ENCODE peak calls at places on chromosome 22, in six cellular contexts. A is transverse colon, S is upper lobe of left lung, P is HCT116, Y is esophagus muscularis mucosa, G is SK-N-SH. W is an unnamed sample.

GRCh38 chr22:44424867-44425351 is 73.1 kb downstream of the RTL6 start:
- DNase-seq in Y (no peak), A (no peak), G (peak; percentile 7), P (no peak), S (peak; percentile 13), W (peak; percentile 46)

GRCh38 chr22:31829505-31829904 is 75.7 kb downstream of the DEPDC5 start:
- DNase-seq in Y (no peak), G (peak; percentile 47), A (no peak), S (no peak), P (peak; percentile 89), W (no peak)

GRCh38 chr22:49889071-49889470 is 29.2 kb downstream of the ALG12 start:
- DNase-seq in A (no peak), S (no peak), G (no peak), P (no peak), Y (no peak), W (no peak)

GRCh38 chr22:23884133-23884532 is 10.1 kb upstream of the MIF start:
- DNase-seq in G (peak; percentile 44), Y (no peak), P (no peak), S (no peak), A (no peak), W (no peak)

GRCh38 chr22:43726296-43726695 is 85.8 kb downstream of the EFCAB6 start:
- DNase-seq in G (no peak), P (no peak), A (no peak), S (no peak), Y (no peak), W (no peak)

GRCh38 chr22:44888491-44888941 is 121.3 kb downstream of the PHF21B start:
- DNase-seq in S (no peak), G (no peak), Y (no peak), P (no peak), A (no peak), W (peak; percentile 44)

GRCh38 chr22:25083414-25084166 is 116.1 kb upstream of the CRYBB3 start:
- DNase-seq in P (no peak), S (no peak), A (peak; percentile 13), G (peak; percentile 30), Y (no peak), W (no peak)

GRCh38 chr22:16917144-16918003 is 90.6 kb downstream of the GAB4 start:
- DNase-seq in P (peak; percentile 65), G (peak; percentile 53), A (peak; percentile 47), S (peak; percentile 44), Y (no peak), W (peak; percentile 60)

GRCh38 chr22:32396746-32397145 is 15.3 kb downstream of the RTCB start:
- DNase-seq in Y (no peak), A (no peak), P (no peak), G (no peak), S (peak; percentile 75), W (no peak)

GRCh38 chr22:23213031-23213555 is 32.8 kb downstream of the BCR start:
- DNase-seq in P (no peak), Y (no peak), A (no peak), G (no peak), S (no peak), W (no peak)

GRCh38 chr22:32803020-32803758 is 1.7 kb downstream of the TIMP3 start:
- DNase-seq in P (no peak), A (no peak), G (no peak), S (no peak), Y (no peak), W (no peak)

GRCh38 chr22:41256254-41256897 is 15.6 kb upstream of the CHADL start:
- DNase-seq in A (no peak), P (no peak), Y (no peak), S (no peak), G (no peak), W (peak; percentile 41)

GRCh38 chr22:17379939-17380710 is 10.9 kb downstream of the CECR2 start:
- DNase-seq in A (no peak), P (no peak), Y (no peak), G (no peak), S (no peak), W (no peak)

GRCh38 chr22:32775957-32776356 is 25.5 kb upstream of the TIMP3 start:
- DNase-seq in S (no peak), A (no peak), P (no peak), G (peak; percentile 43), Y (no peak), W (no peak)

GRCh38 chr22:50687829-50688228 is 15.2 kb downstream of the SHANK3 start:
- DNase-seq in A (no peak), Y (no peak), G (no peak), P (no peak), S (peak; percentile 15), W (no peak)

GRCh38 chr22:42933783-42934144 is 76.7 kb upstream of the ARFGAP3 start:
- DNase-seq in A (no peak), G (no peak), Y (no peak), S (no peak), P (no peak), W (no peak)

GRCh38 chr22:44706488-44706887 is 4.5 kb downstream of the PRR5 start:
- DNase-seq in G (no peak), A (no peak), Y (no peak), P (no peak), S (no peak), W (no peak)

GRCh38 chr22:17012267-17012666 is 4.2 kb upstream of the GAB4 start:
- DNase-seq in S (no peak), Y (peak; percentile 90), A (no peak), P (no peak), G (no peak), W (no peak)

GRCh38 chr22:35175392-35175791 is 81.9 kb upstream of the HMGXB4 start:
- DNase-seq in Y (peak; percentile 91), G (no peak), S (no peak), P (no peak), A (no peak), W (no peak)

GRCh38 chr22:20154602-20155183 is 3.8 kb upstream of the CCDC188 start:
- DNase-seq in G (peak; percentile 87), Y (no peak), A (no peak), P (no peak), S (no peak), W (no peak)

GRCh38 chr22:23862103-23862502 is 4.4 kb downstream of the SLC2A11 start:
- DNase-seq in G (peak; percentile 65), P (peak; percentile 32), S (peak; percentile 40), A (no peak), Y (no peak), W (no peak)

GRCh38 chr22:32880906-32881596 is 79.5 kb downstream of the TIMP3 start:
- DNase-seq in P (no peak), Y (peak; percentile 94), G (peak; percentile 89), A (peak; percentile 23), S (no peak), W (no peak)

GRCh38 chr22:35183917-35184316 is 73.4 kb upstream of the HMGXB4 start:
- DNase-seq in Y (no peak), A (no peak), G (no peak), P (no peak), S (no peak), W (no peak)

GRCh38 chr22:41152902-41153301 is 52.2 kb upstream of the L3MBTL2 start:
- DNase-seq in A (no peak), G (no peak), Y (no peak), S (no peak), P (no peak), W (no peak)

GRCh38 chr22:18032455-18033101 is 8.2 kb upstream of the MICAL3 start:
- DNase-seq in A (no peak), Y (no peak), P (peak; percentile 60), G (no peak), S (no peak), W (no peak)

GRCh38 chr22:41560095-41560487 is 719 bp upstream of the CSDC2 start:
- DNase-seq in S (no peak), A (no peak), Y (no peak), P (no peak), G (no peak), W (no peak)

GRCh38 chr22:39808087-39808486 is 85.5 kb downstream of the ENTHD1 start:
- DNase-seq in P (peak; percentile 31), S (no peak), G (peak; percentile 4), A (peak; percentile 53), Y (no peak), W (no peak)

GRCh38 chr22:49785841-49786451 is 41.7 kb downstream of the BRD1 start:
- DNase-seq in A (no peak), G (no peak), Y (no peak), S (no peak), P (no peak), W (no peak)

GRCh38 chr22:32327596-32328171 is 30.0 kb upstream of the RFPL3 start:
- DNase-seq in A (no peak), G (no peak), P (no peak), Y (no peak), S (no peak), W (peak; percentile 14)

GRCh38 chr22:32142600-32142999 is 16.5 kb downstream of the C22orf42 start:
- DNase-seq in G (no peak), S (no peak), Y (peak; percentile 39), A (no peak), P (no peak), W (no peak)

GRCh38 chr22:17897864-17898263 is 123.6 kb upstream of the BID start:
- DNase-seq in A (no peak), G (no peak), S (no peak), P (no peak), Y (no peak), W (no peak)

GRCh38 chr22:42612336-42612735 is 2.3 kb downstream of the POLDIP3 start:
- DNase-seq in P (no peak), S (no peak), A (no peak), Y (no peak), G (no peak), W (no peak)

GRCh38 chr22:39939830-39940229 is 20.4 kb upstream of the TMA7B start:
- DNase-seq in S (no peak), A (no peak), Y (no peak), G (no peak), P (no peak), W (no peak)

GRCh38 chr22:48340191-48340590 is 1487.5 kb downstream of the BRD1 start:
- DNase-seq in S (no peak), P (no peak), A (no peak), G (no peak), Y (no peak), W (no peak)
- TF ChIP-seq POLR2AphosphoS5 in S (no peak), P (no peak), A (no peak), G (no peak), Y (no peak), W (no peak)

DNA sequence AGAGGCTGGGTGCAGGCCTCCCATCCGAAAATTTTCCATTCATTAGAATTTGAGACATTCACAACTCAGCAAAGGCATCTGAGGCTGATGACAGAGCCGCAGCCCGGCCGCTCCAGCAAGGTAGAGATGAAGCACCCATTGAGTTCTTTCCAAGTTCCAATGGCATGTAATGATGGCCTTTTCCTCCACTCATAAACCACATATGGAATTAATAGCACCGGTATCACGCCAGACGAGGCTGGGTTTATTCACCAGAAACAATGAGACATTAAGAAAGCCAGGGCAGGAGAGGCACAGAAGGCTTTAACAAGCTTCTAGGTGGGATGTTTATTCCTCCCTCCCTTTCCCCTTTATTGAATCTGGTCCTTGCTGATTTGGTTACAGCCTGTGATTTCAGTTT is 534.4 kb downstream of the MN1 start:
- DNase-seq in A (no peak), Y (no peak), S (no peak), G (peak; percentile 59), P (no peak), W (no peak)
- H3K27me3 ChIP-seq in A (peaks cover 7% of the 10 kb centered on the region), Y (no peaks in the 10 kb centered on the region), S (no peaks in the 10 kb centered on the region), G (peaks cover 7% of the 10 kb centered on the region), P (peaks cover 10% of the 10 kb centered on the region), W (peaks cover 4% of the 10 kb centered on the region)

GRCh38 chr22:29275167-29275566 is 7.1 kb downstream of the EWSR1 start:
- DNase-seq in A (no peak), Y (no peak), S (no peak), G (no peak), P (no peak), W (no peak)
- H3K27ac ChIP-seq in A (peak overlapping the region; percentile 43), Y (no peak overlapping the region), S (no peak overlapping the region), G (no peak overlapping the region), P (no peak overlapping the region), W (no peak overlapping the region)

GRCh38 chr22:36811094-36811797 is 5.6 kb downstream of the PVALB start:
- DNase-seq in P (no peak), G (no peak), A (no peak), Y (no peak), S (no peak), W (no peak)
- TF ChIP-seq POLR2AphosphoS5 in P (no peak), G (no peak), A (no peak), Y (no peak), S (no peak), W (no peak)